ENCODE peak calls at places on chromosomes 16 and 17, in ten cellular contexts. Q is dorsolateral prefrontal cortex, T is epithelial cell of esophagus, Y is tibial nerve, D is psoas muscle, P is heart right ventricle, M is brain microvascular endothelial cell, Z is fibroblast of villous mesenchyme, S is AG04450, C is A549. N is an unnamed sample.

GRCh38 chr16:48137822-48138221 is 18.0 kb downstream of the ABCC12 start:
- DNase-seq in Z (no peak), C (no peak), D (no peak), M (no peak), T (no peak), P (no peak), Y (no peak), S (no peak), Q (no peak), N (no peak)

GRCh38 chr16:89473791-89474414 is 16.5 kb downstream of the ANKRD11 start:
- DNase-seq in D (no peak), T (peak; percentile 82), M (peak; percentile 34), P (no peak), S (no peak), Z (peak; percentile 41), C (no peak), Y (no peak), Q (no peak), N (peak; percentile 74)

GRCh38 chr17:74545456-74546230 is at the start of gene CD300C:
- DNase-seq in D (no peak), M (no peak), C (no peak), Q (no peak), T (no peak), Y (no peak), P (no peak), S (no peak), Z (no peak), N (no peak)

GRCh38 chr17:48568499-48569259 is 9.5 kb downstream of the HOXB4 start:
- DNase-seq in P (no peak), Q (no peak), S (no peak), T (no peak), Z (no peak), M (no peak), D (no peak), C (no peak), Y (no peak), N (peak; percentile 70)

GRCh38 chr17:47301161-47301560 is 22.6 kb upstream of the EFCAB13 start:
- DNase-seq in M (no peak), S (no peak), T (no peak), Q (no peak), Y (no peak), C (no peak), Z (no peak), D (no peak), P (no peak), N (no peak)

GRCh38 chr16:53080345-53081031 is 25.7 kb downstream of the CHD9 start:
- DNase-seq in S (peak; percentile 65), Q (peak; percentile 46), T (peak; percentile 98), D (peak; percentile 60), Z (peak; percentile 94), M (peak; percentile 83), P (peak; percentile 81), Y (peak; percentile 57), C (peak; percentile 89), N (peak; percentile 89)

GRCh38 chr17:42554250-42555121 is 1.8 kb downstream of the HSD17B1 start:
- DNase-seq in P (peak; percentile 92), Q (peak; percentile 92), Y (peak; percentile 74), Z (peak; percentile 89), T (peak; percentile 60), D (peak; percentile 90), M (peak; percentile 67), C (peak; percentile 88), S (no peak), N (peak; percentile 68)

GRCh38 chr16:87860553-87861299 is 8.6 kb downstream of the SLC7A5 start:
- DNase-seq in Q (no peak), M (peak; percentile 80), S (no peak), C (peak; percentile 27), P (no peak), Y (no peak), Z (peak; percentile 84), T (no peak), D (peak; percentile 63), N (peak; percentile 52)

GRCh38 chr17:22518185-22518584 is 825.9 kb downstream of the KCNJ18 start:
- DNase-seq in M (no peak), S (no peak), D (no peak), Y (no peak), C (no peak), P (no peak), T (no peak), Z (no peak), Q (no peak), N (no peak)

GRCh38 chr17:20120835-20121234 is 111.7 kb downstream of the SPECC1 start:
- DNase-seq in T (no peak), M (no peak), P (no peak), S (no peak), Y (no peak), D (no peak), Q (no peak), C (no peak), Z (no peak), N (no peak)

GRCh38 chr17:44533533-44534246 is 23.6 kb upstream of the FZD2 start:
- DNase-seq in P (peak; percentile 86), M (peak; percentile 80), Z (peak; percentile 92), Y (peak; percentile 92), T (peak; percentile 80), D (peak; percentile 86), C (peak; percentile 99), S (peak; percentile 82), Q (peak; percentile 75), N (peak; percentile 93)
- H3K4me3 ChIP-seq in P (peak overlapping the region; percentile 7), M (peak overlapping the region; percentile 15), Z (peak overlapping the region; percentile 12), Y (peak overlapping the region; percentile 22), T (no peak overlapping the region), D (peak overlapping the region; percentile 22), C (no peak overlapping the region), S (peak overlapping the region; percentile 31), Q (no peak overlapping the region), N (peak overlapping the region; percentile 28)

GRCh38 chr16:11372073-11372923 is 27.0 kb downstream of the RMI2 start:
- DNase-seq in P (no peak), Y (no peak), T (no peak), M (no peak), D (no peak), Q (peak; percentile 14), Z (no peak), S (no peak), C (no peak), N (no peak)
- TF ChIP-seq CTCF in P (no peak), Y (no peak), T (no peak), M (no peak), D (no peak), Q (no peak), Z (no peak), S (no peak), C (no peak), N (no peak)

DNA sequence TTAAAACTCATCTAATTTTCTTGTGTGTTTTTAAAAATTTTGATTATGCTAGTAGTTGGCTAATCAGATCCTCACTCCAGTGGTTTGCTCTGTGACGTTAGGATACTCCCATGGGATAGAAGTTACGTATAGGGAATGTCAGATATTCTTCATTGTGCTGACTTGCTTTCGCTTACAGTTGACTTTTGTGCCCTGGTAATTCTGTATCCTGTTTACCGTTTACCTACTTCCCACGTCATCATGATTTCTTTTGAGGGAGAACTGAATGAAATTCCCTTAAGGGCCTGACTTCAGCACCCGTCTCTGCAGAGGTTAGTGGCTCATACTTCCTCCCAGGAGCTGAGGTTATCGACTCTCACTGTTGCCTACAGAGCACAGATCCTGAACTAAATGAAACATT is 2.6 kb downstream of the PRKAR1A start:
- DNase-seq in P (no peak), S (no peak), M (peak; percentile 76), Q (no peak), T (peak; percentile 64), C (no peak), Y (no peak), Z (peak; percentile 89), D (no peak), N (peak; percentile 94)
- H3K4me3 ChIP-seq in P (peak overlapping the region; percentile 81), S (peak overlapping the region; percentile 97), M (peak overlapping the region; percentile 86), Q (peak overlapping the region; percentile 94), T (peak overlapping the region; percentile 93), C (no peak overlapping the region), Y (peak overlapping the region; percentile 3), Z (peak overlapping the region; percentile 77), D (peak overlapping the region; percentile 90), N (peak overlapping the region; percentile 98)

GRCh38 chr17:38724337-38724988 is 5.7 kb upstream of the CISD3 start:
- DNase-seq in Q (peak; percentile 92), M (no peak), P (no peak), Z (no peak), Y (no peak), S (no peak), T (no peak), D (peak; percentile 50), C (no peak), N (no peak)

GRCh38 chr17:38719284-38719942 is 10.7 kb upstream of the CISD3 start:
- DNase-seq in P (no peak), M (no peak), T (no peak), D (no peak), Q (no peak), Z (no peak), Y (no peak), C (no peak), S (no peak), N (no peak)

GRCh38 chr17:38719943-38720641 is 10.0 kb upstream of the CISD3 start:
- DNase-seq in P (no peak), T (no peak), Q (no peak), D (no peak), S (no peak), Y (no peak), Z (no peak), C (no peak), M (no peak), N (no peak)

GRCh38 chr17:38720941-38721340 is 9.2 kb upstream of the CISD3 start:
- DNase-seq in P (no peak), Y (no peak), M (no peak), T (no peak), Z (no peak), S (no peak), D (no peak), Q (no peak), C (no peak), N (no peak)

GRCh38 chr17:38721802-38722201 is 8.3 kb upstream of the CISD3 start:
- DNase-seq in T (no peak), S (no peak), D (no peak), M (no peak), Z (no peak), Q (no peak), C (no peak), Y (no peak), P (no peak), N (no peak)
- TF ChIP-seq CTCF in T (no peak), S (no peak), D (no peak), M (no peak), Z (no peak), Q (no peak), C (no peak), Y (no peak), P (no peak), N (no peak)

GRCh38 chr17:17032131-17032692 is 10.0 kb upstream of the MPRIP start:
- DNase-seq in S (no peak), D (peak; percentile 73), C (peak; percentile 78), M (peak; percentile 86), Z (peak; percentile 82), Q (no peak), Y (no peak), T (peak; percentile 73), P (peak; percentile 61), N (peak; percentile 70)
- H3K4me3 ChIP-seq in S (no peak overlapping the region), D (no peak overlapping the region), C (no peak overlapping the region), M (no peak overlapping the region), Z (no peak overlapping the region), Q (no peak overlapping the region), Y (no peak overlapping the region), T (no peak overlapping the region), P (no peak overlapping the region), N (no peak overlapping the region)

GRCh38 chr16:11297492-11298142 is 16.5 kb upstream of the PRM1 start:
- DNase-seq in P (peak; percentile 73), C (no peak), Y (peak; percentile 16), T (peak; percentile 18), Z (peak; percentile 90), S (peak; percentile 33), D (peak; percentile 62), M (peak; percentile 33), Q (peak; percentile 77), N (peak; percentile 61)
- TF ChIP-seq CTCF in P (peak; percentile 34), C (no peak), Y (peak; percentile 42), T (no peak), Z (no peak), S (no peak), D (peak; percentile 23), M (no peak), Q (peak; percentile 26), N (no peak)